ENCODE peak calls at places on chromosome 14, in five cellular contexts. One of them, this sample, is unnamed.

GRCh38 chr14:104970231-104971068 is 7.7 kb downstream of the AHNAK2 start:
- DNase-seq in cardiac muscle cell: peak; percentile 77
- DNase-seq in hepatocyte: peak; percentile 66
- DNase-seq in tibial artery: peak; percentile 94
- DNase-seq in CD4-positive, CD25-positive, alpha-beta regulatory T cell: no peak
- DNase-seq in this sample: peak; percentile 55

GRCh38 chr14:103703433-103704385 is 11.5 kb downstream of the XRCC3 start:
- DNase-seq in cardiac muscle cell: no peak
- DNase-seq in hepatocyte: no peak
- DNase-seq in tibial artery: no peak
- DNase-seq in CD4-positive, CD25-positive, alpha-beta regulatory T cell: no peak
- DNase-seq in this sample: no peak

GRCh38 chr14:68654471-68654941 is 138.4 kb downstream of the ZFP36L1 start:
- DNase-seq in cardiac muscle cell: peak; percentile 57
- DNase-seq in hepatocyte: no peak
- DNase-seq in tibial artery: peak; percentile 46
- DNase-seq in CD4-positive, CD25-positive, alpha-beta regulatory T cell: no peak
- DNase-seq in this sample: no peak

GRCh38 chr14:93234798-93235197 is 27.7 kb downstream of the UBR7 start:
- DNase-seq in cardiac muscle cell: peak; percentile 52
- DNase-seq in hepatocyte: no peak
- DNase-seq in tibial artery: no peak
- DNase-seq in CD4-positive, CD25-positive, alpha-beta regulatory T cell: no peak
- DNase-seq in this sample: no peak

GRCh38 chr14:79483472-79483871 is 727.8 kb downstream of the DIO2 start:
- DNase-seq in cardiac muscle cell: peak; percentile 5
- DNase-seq in hepatocyte: no peak
- DNase-seq in tibial artery: no peak
- DNase-seq in CD4-positive, CD25-positive, alpha-beta regulatory T cell: no peak
- DNase-seq in this sample: no peak

GRCh38 chr14:59481407-59482119 is 2.6 kb downstream of the L3HYPDH start:
- DNase-seq in cardiac muscle cell: peak; percentile 76
- DNase-seq in hepatocyte: no peak
- DNase-seq in tibial artery: no peak
- DNase-seq in CD4-positive, CD25-positive, alpha-beta regulatory T cell: no peak
- DNase-seq in this sample: no peak

GRCh38 chr14:23632461-23633159 is 3.6 kb upstream of the DHRS2 start:
- DNase-seq in cardiac muscle cell: no peak
- DNase-seq in hepatocyte: no peak
- DNase-seq in tibial artery: no peak
- DNase-seq in CD4-positive, CD25-positive, alpha-beta regulatory T cell: no peak
- DNase-seq in this sample: no peak

GRCh38 chr14:64816221-64816783 is 63.4 kb downstream of the SPTB start:
- DNase-seq in cardiac muscle cell: no peak
- DNase-seq in hepatocyte: no peak
- DNase-seq in tibial artery: no peak
- DNase-seq in CD4-positive, CD25-positive, alpha-beta regulatory T cell: no peak
- DNase-seq in this sample: no peak

GRCh38 chr14:32023540-32023939 is 53.6 kb upstream of the ARHGAP5 start:
- DNase-seq in cardiac muscle cell: peak; percentile 40
- DNase-seq in hepatocyte: no peak
- DNase-seq in tibial artery: no peak
- DNase-seq in CD4-positive, CD25-positive, alpha-beta regulatory T cell: no peak
- DNase-seq in this sample: no peak

GRCh38 chr14:22980672-22981089 is 1.7 kb downstream of the AJUBA start:
- DNase-seq in cardiac muscle cell: peak; percentile 60
- DNase-seq in hepatocyte: peak; percentile 85
- DNase-seq in tibial artery: peak; percentile 73
- DNase-seq in CD4-positive, CD25-positive, alpha-beta regulatory T cell: peak; percentile 25
- DNase-seq in this sample: peak; percentile 79

GRCh38 chr14:104432611-104433231 is 146.8 kb upstream of the C14orf180 start:
- DNase-seq in cardiac muscle cell: no peak
- DNase-seq in hepatocyte: no peak
- DNase-seq in tibial artery: peak; percentile 61
- DNase-seq in CD4-positive, CD25-positive, alpha-beta regulatory T cell: no peak
- DNase-seq in this sample: no peak

GRCh38 chr14:80117876-80118275 is 93.4 kb downstream of the DIO2 start:
- DNase-seq in cardiac muscle cell: no peak
- DNase-seq in hepatocyte: no peak
- DNase-seq in tibial artery: no peak
- DNase-seq in CD4-positive, CD25-positive, alpha-beta regulatory T cell: no peak
- DNase-seq in this sample: no peak

GRCh38 chr14:89365071-89365801 is 51.8 kb downstream of the FOXN3 start:
- DNase-seq in cardiac muscle cell: peak; percentile 40
- DNase-seq in hepatocyte: no peak
- DNase-seq in tibial artery: no peak
- DNase-seq in CD4-positive, CD25-positive, alpha-beta regulatory T cell: peak; percentile 80
- DNase-seq in this sample: peak; percentile 29

GRCh38 chr14:45891417-45892080 is 638.5 kb upstream of the MIS18BP1 start:
- DNase-seq in cardiac muscle cell: no peak
- DNase-seq in hepatocyte: peak; percentile 51
- DNase-seq in tibial artery: no peak
- DNase-seq in CD4-positive, CD25-positive, alpha-beta regulatory T cell: no peak
- DNase-seq in this sample: no peak

GRCh38 chr14:102795060-102795925 is 18.0 kb downstream of the TRAF3 start:
- DNase-seq in cardiac muscle cell: peak; percentile 94
- DNase-seq in hepatocyte: peak; percentile 83
- DNase-seq in tibial artery: peak; percentile 73
- DNase-seq in CD4-positive, CD25-positive, alpha-beta regulatory T cell: peak; percentile 85
- DNase-seq in this sample: peak; percentile 53

GRCh38 chr14:67722293-67722692 is 20.6 kb downstream of the RDH12 start:
- DNase-seq in cardiac muscle cell: peak; percentile 75
- DNase-seq in hepatocyte: peak; percentile 34
- DNase-seq in tibial artery: peak; percentile 73
- DNase-seq in CD4-positive, CD25-positive, alpha-beta regulatory T cell: no peak
- DNase-seq in this sample: peak; percentile 23

GRCh38 chr14:71478542-71478941 is 453.7 kb upstream of the RGS6 start:
- DNase-seq in cardiac muscle cell: peak; percentile 54
- DNase-seq in hepatocyte: no peak
- DNase-seq in tibial artery: no peak
- DNase-seq in CD4-positive, CD25-positive, alpha-beta regulatory T cell: peak; percentile 23
- DNase-seq in this sample: no peak

GRCh38 chr14:55359307-55359706 is 52.3 kb downstream of the ATG14 start:
- DNase-seq in cardiac muscle cell: no peak
- DNase-seq in hepatocyte: no peak
- DNase-seq in tibial artery: no peak
- DNase-seq in CD4-positive, CD25-positive, alpha-beta regulatory T cell: no peak
- DNase-seq in this sample: no peak

GRCh38 chr14:103890836-103891666 is 37.2 kb upstream of the TDRD9 start:
- DNase-seq in cardiac muscle cell: no peak
- DNase-seq in hepatocyte: no peak
- DNase-seq in tibial artery: no peak
- DNase-seq in CD4-positive, CD25-positive, alpha-beta regulatory T cell: no peak
- DNase-seq in this sample: no peak

GRCh38 chr14:23562822-23563472 is 4.6 kb downstream of the AP1G2 start:
- DNase-seq in cardiac muscle cell: peak; percentile 67
- DNase-seq in hepatocyte: peak; percentile 73
- DNase-seq in tibial artery: no peak
- DNase-seq in CD4-positive, CD25-positive, alpha-beta regulatory T cell: peak; percentile 59
- DNase-seq in this sample: peak; percentile 81

GRCh38 chr14:97005908-97006307 is 208.7 kb downstream of the VRK1 start:
- DNase-seq in cardiac muscle cell: no peak
- DNase-seq in hepatocyte: no peak
- DNase-seq in tibial artery: no peak
- DNase-seq in CD4-positive, CD25-positive, alpha-beta regulatory T cell: no peak
- DNase-seq in this sample: no peak

GRCh38 chr14:53226553-53226952 is 73.4 kb upstream of the DDHD1 start:
- DNase-seq in cardiac muscle cell: peak; percentile 85
- DNase-seq in hepatocyte: no peak
- DNase-seq in tibial artery: no peak
- DNase-seq in CD4-positive, CD25-positive, alpha-beta regulatory T cell: no peak
- DNase-seq in this sample: no peak

GRCh38 chr14:34775342-34775741 is 60.9 kb upstream of the CFL2 start:
- DNase-seq in cardiac muscle cell: no peak
- DNase-seq in hepatocyte: no peak
- DNase-seq in tibial artery: no peak
- DNase-seq in CD4-positive, CD25-positive, alpha-beta regulatory T cell: no peak
- DNase-seq in this sample: no peak

GRCh38 chr14:49999216-49999761 is 106.4 kb downstream of the ARF6 start:
- DNase-seq in cardiac muscle cell: peak; percentile 71
- DNase-seq in hepatocyte: peak; percentile 81
- DNase-seq in tibial artery: peak; percentile 95
- DNase-seq in CD4-positive, CD25-positive, alpha-beta regulatory T cell: peak; percentile 91
- DNase-seq in this sample: no peak

GRCh38 chr14:71206766-71207371 is 299.6 kb downstream of the PCNX1 start:
- DNase-seq in cardiac muscle cell: peak; percentile 91
- DNase-seq in hepatocyte: no peak
- DNase-seq in tibial artery: peak; percentile 90
- DNase-seq in CD4-positive, CD25-positive, alpha-beta regulatory T cell: no peak
- DNase-seq in this sample: no peak

GRCh38 chr14:105315211-105315721 is 718 bp downstream of the PACS2 start:
- DNase-seq in cardiac muscle cell: peak; percentile 36
- DNase-seq in hepatocyte: peak; percentile 66
- DNase-seq in tibial artery: peak; percentile 76
- DNase-seq in CD4-positive, CD25-positive, alpha-beta regulatory T cell: peak; percentile 59
- DNase-seq in this sample: peak; percentile 28

GRCh38 chr14:103021817-103022668 is 35.3 kb downstream of the CDC42BPB start:
- DNase-seq in cardiac muscle cell: no peak
- DNase-seq in hepatocyte: no peak
- DNase-seq in tibial artery: no peak
- DNase-seq in CD4-positive, CD25-positive, alpha-beta regulatory T cell: no peak
- DNase-seq in this sample: no peak

GRCh38 chr14:25010471-25010870 is 39.5 kb downstream of the STXBP6 start:
- DNase-seq in cardiac muscle cell: no peak
- DNase-seq in hepatocyte: no peak
- DNase-seq in tibial artery: no peak
- DNase-seq in CD4-positive, CD25-positive, alpha-beta regulatory T cell: no peak
- DNase-seq in this sample: no peak
- H3K4me3 ChIP-seq in cardiac muscle cell: no peak overlapping the region
- H3K4me3 ChIP-seq in hepatocyte: no peak overlapping the region
- H3K4me3 ChIP-seq in tibial artery: no peak overlapping the region
- H3K4me3 ChIP-seq in CD4-positive, CD25-positive, alpha-beta regulatory T cell: no peak overlapping the region
- H3K4me3 ChIP-seq in this sample: no peak overlapping the region

GRCh38 chr14:28769358-28769757 is 2.8 kb downstream of the FOXG1 start:
- DNase-seq in cardiac muscle cell: no peak
- DNase-seq in hepatocyte: no peak
- DNase-seq in tibial artery: no peak
- DNase-seq in CD4-positive, CD25-positive, alpha-beta regulatory T cell: no peak
- DNase-seq in this sample: no peak
- H3K27me3 ChIP-seq in cardiac muscle cell: peaks cover 100% of the 10 kb centered on the region
- H3K27me3 ChIP-seq in hepatocyte: peaks cover 92% of the 10 kb centered on the region
- H3K27me3 ChIP-seq in tibial artery: peaks cover 92% of the 10 kb centered on the region
- H3K27me3 ChIP-seq in CD4-positive, CD25-positive, alpha-beta regulatory T cell: peaks cover 5% of the 10 kb centered on the region
- H3K27me3 ChIP-seq in this sample: no peaks in the 10 kb centered on the region

GRCh38 chr14:101331141-101331525 is 230.2 kb upstream of the DIO3 start:
- DNase-seq in cardiac muscle cell: no peak
- DNase-seq in hepatocyte: no peak
- DNase-seq in tibial artery: no peak
- DNase-seq in CD4-positive, CD25-positive, alpha-beta regulatory T cell: no peak
- DNase-seq in this sample: no peak
- H3K4me1 ChIP-seq in cardiac muscle cell: no peaks in the 10 kb centered on the region
- H3K4me1 ChIP-seq in hepatocyte: peaks cover 27% of the 10 kb centered on the region
- H3K4me1 ChIP-seq in tibial artery: no peaks in the 10 kb centered on the region
- H3K4me1 ChIP-seq in CD4-positive, CD25-positive, alpha-beta regulatory T cell: no peaks in the 10 kb centered on the region
- H3K4me1 ChIP-seq in this sample: no peaks in the 10 kb centered on the region

GRCh38 chr14:51817326-51817725 is 43.1 kb upstream of the GNG2 start:
- DNase-seq in cardiac muscle cell: no peak
- DNase-seq in hepatocyte: no peak
- DNase-seq in tibial artery: no peak
- DNase-seq in CD4-positive, CD25-positive, alpha-beta regulatory T cell: no peak
- DNase-seq in this sample: no peak
- H3K4me3 ChIP-seq in cardiac muscle cell: no peak overlapping the region
- H3K4me3 ChIP-seq in hepatocyte: no peak overlapping the region
- H3K4me3 ChIP-seq in tibial artery: no peak overlapping the region
- H3K4me3 ChIP-seq in CD4-positive, CD25-positive, alpha-beta regulatory T cell: no peak overlapping the region
- H3K4me3 ChIP-seq in this sample: no peak overlapping the region

DNA sequence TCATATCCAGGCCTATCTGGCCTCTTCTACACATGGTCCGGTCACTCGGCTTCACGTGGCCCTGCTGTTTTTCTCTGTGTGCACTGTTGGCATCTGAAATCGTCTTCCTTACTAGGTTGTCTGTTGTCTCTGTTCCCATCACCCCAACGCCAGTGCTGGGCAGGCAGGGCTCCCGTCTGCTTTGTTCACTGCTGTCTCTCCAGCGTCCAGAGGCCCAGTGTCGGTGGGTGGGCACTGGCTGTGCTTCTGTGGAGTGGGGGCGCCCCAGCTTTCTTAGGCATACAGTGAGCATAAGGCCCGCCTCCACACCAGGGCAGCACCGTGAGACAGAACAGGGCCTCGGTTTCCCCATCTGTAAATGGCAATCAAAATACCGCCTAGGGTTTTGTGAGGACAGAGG is 153.1 kb downstream of the BCL11B start:
- DNase-seq in cardiac muscle cell: no peak
- DNase-seq in hepatocyte: no peak
- DNase-seq in tibial artery: peak; percentile 58
- DNase-seq in CD4-positive, CD25-positive, alpha-beta regulatory T cell: no peak
- DNase-seq in this sample: no peak
- H3K27me3 ChIP-seq in cardiac muscle cell: peaks cover 30% of the 10 kb centered on the region
- H3K27me3 ChIP-seq in hepatocyte: no peaks in the 10 kb centered on the region
- H3K27me3 ChIP-seq in tibial artery: peaks cover 66% of the 10 kb centered on the region
- H3K27me3 ChIP-seq in CD4-positive, CD25-positive, alpha-beta regulatory T cell: no peaks in the 10 kb centered on the region
- H3K27me3 ChIP-seq in this sample: peaks cover 3% of the 10 kb centered on the region

GRCh38 chr14:76779221-76780057 is 18.2 kb downstream of the VASH1 start:
- DNase-seq in cardiac muscle cell: no peak
- DNase-seq in hepatocyte: no peak
- DNase-seq in tibial artery: no peak
- DNase-seq in CD4-positive, CD25-positive, alpha-beta regulatory T cell: no peak
- DNase-seq in this sample: no peak
- H3K4me1 ChIP-seq in cardiac muscle cell: peaks cover 3% of the 10 kb centered on the region
- H3K4me1 ChIP-seq in hepatocyte: no peaks in the 10 kb centered on the region
- H3K4me1 ChIP-seq in tibial artery: peaks cover 23% of the 10 kb centered on the region
- H3K4me1 ChIP-seq in CD4-positive, CD25-positive, alpha-beta regulatory T cell: no peaks in the 10 kb centered on the region
- H3K4me1 ChIP-seq in this sample: no peaks in the 10 kb centered on the region

GRCh38 chr14:101790232-101790631 is 28.7 kb downstream of the PPP2R5C start:
- DNase-seq in cardiac muscle cell: no peak
- DNase-seq in hepatocyte: no peak
- DNase-seq in tibial artery: no peak
- DNase-seq in CD4-positive, CD25-positive, alpha-beta regulatory T cell: no peak
- DNase-seq in this sample: no peak
- H3K4me3 ChIP-seq in cardiac muscle cell: no peak overlapping the region
- H3K4me3 ChIP-seq in hepatocyte: no peak overlapping the region
- H3K4me3 ChIP-seq in tibial artery: no peak overlapping the region
- H3K4me3 ChIP-seq in CD4-positive, CD25-positive, alpha-beta regulatory T cell: no peak overlapping the region
- H3K4me3 ChIP-seq in this sample: no peak overlapping the region

GRCh38 chr14:77195766-77196165 is 14.2 kb downstream of the TMEM63C start:
- DNase-seq in cardiac muscle cell: no peak
- DNase-seq in hepatocyte: no peak
- DNase-seq in tibial artery: no peak
- DNase-seq in CD4-positive, CD25-positive, alpha-beta regulatory T cell: no peak
- DNase-seq in this sample: no peak
- H3K27me3 ChIP-seq in cardiac muscle cell: peaks cover 14% of the 10 kb centered on the region
- H3K27me3 ChIP-seq in hepatocyte: no peaks in the 10 kb centered on the region
- H3K27me3 ChIP-seq in tibial artery: peaks cover 23% of the 10 kb centered on the region
- H3K27me3 ChIP-seq in CD4-positive, CD25-positive, alpha-beta regulatory T cell: no peaks in the 10 kb centered on the region
- H3K27me3 ChIP-seq in this sample: no peaks in the 10 kb centered on the region

GRCh38 chr14:91327201-91327600 is 82.7 kb upstream of the GPR68 start:
- DNase-seq in cardiac muscle cell: no peak
- DNase-seq in hepatocyte: no peak
- DNase-seq in tibial artery: no peak
- DNase-seq in CD4-positive, CD25-positive, alpha-beta regulatory T cell: no peak
- DNase-seq in this sample: no peak
- H3K4me1 ChIP-seq in cardiac muscle cell: peaks cover 5% of the 10 kb centered on the region
- H3K4me1 ChIP-seq in hepatocyte: peaks cover 6% of the 10 kb centered on the region
- H3K4me1 ChIP-seq in tibial artery: peaks cover 10% of the 10 kb centered on the region
- H3K4me1 ChIP-seq in CD4-positive, CD25-positive, alpha-beta regulatory T cell: peaks cover 88% of the 10 kb centered on the region
- H3K4me1 ChIP-seq in this sample: peaks cover 3% of the 10 kb centered on the region